ENCODE peak calls at places on chromosomes 7 and 10, in four cellular contexts. W is ascending aorta, G is astrocyte, F is right cardiac atrium. S is an unnamed sample.

GRCh38 chr10:85790155-85790789 is 576.3 kb downstream of the GRID1 start:
- DNase-seq in W (no peak), G (no peak), F (no peak), S (no peak)

GRCh38 chr7:80450621-80451308 is 61.1 kb downstream of the GNAT3 start:
- DNase-seq in W (no peak), G (peak; percentile 67), F (no peak), S (no peak)

GRCh38 chr10:113309791-113310190 is 243.1 kb upstream of the HABP2 start:
- DNase-seq in W (no peak), G (no peak), F (no peak), S (no peak)

GRCh38 chr7:74452748-74453320 is 872 bp upstream of the GTF2IRD1 start:
- DNase-seq in W (peak; percentile 65), G (peak; percentile 22), F (peak; percentile 67), S (no peak)

GRCh38 chr10:115125505-115125904 is 32.3 kb downstream of the ATRNL1 start:
- DNase-seq in W (no peak), G (no peak), F (no peak), S (no peak)

GRCh38 chr7:145692237-145692950 is 424.2 kb upstream of the CNTNAP2 start:
- DNase-seq in W (no peak), G (no peak), F (peak; percentile 85), S (no peak)

GRCh38 chr7:137851361-137851945 is 4.7 kb upstream of the DGKI start:
- DNase-seq in W (no peak), G (peak; percentile 41), F (no peak), S (no peak)

GRCh38 chr10:77283326-77283725 is 354.3 kb downstream of the KCNMA1 start:
- DNase-seq in W (no peak), G (no peak), F (no peak), S (no peak)

GRCh38 chr10:91593366-91593765 is 39.5 kb downstream of the PPP1R3C start:
- DNase-seq in W (no peak), G (no peak), F (no peak), S (no peak)

GRCh38 chr7:1749864-1750466 is 79.9 kb downstream of the ELFN1 start:
- DNase-seq in W (no peak), G (no peak), F (peak; percentile 82), S (no peak)

GRCh38 chr7:24924375-24924774 is 55.6 kb downstream of the OSBPL3 start:
- DNase-seq in W (no peak), G (no peak), F (no peak), S (no peak)

GRCh38 chr10:89392974-89393373 is 551 bp downstream of the IFIT1 start:
- DNase-seq in W (no peak), G (peak; percentile 87), F (no peak), S (no peak)

GRCh38 chr7:96277921-96278320 is 44.0 kb downstream of the SLC25A13 start:
- DNase-seq in W (no peak), G (no peak), F (no peak), S (no peak)

GRCh38 chr7:82559203-82559805 is 115.7 kb upstream of the CACNA2D1 start:
- DNase-seq in W (no peak), G (no peak), F (no peak), S (no peak)

GRCh38 chr7:84123903-84124573 is 70.6 kb downstream of the SEMA3A start:
- DNase-seq in W (no peak), G (peak; percentile 81), F (no peak), S (no peak)

GRCh38 chr7:20343954-20344353 is 13.3 kb downstream of the ITGB8 start:
- DNase-seq in W (no peak), G (no peak), F (no peak), S (no peak)

GRCh38 chr7:128364166-128364565 is 2.7 kb upstream of the PRRT4 start:
- DNase-seq in W (peak; percentile 34), G (no peak), F (no peak), S (no peak)

GRCh38 chr10:86753638-86754434 is 2.6 kb upstream of the BMPR1A start:
- DNase-seq in W (no peak), G (no peak), F (no peak), S (no peak)

GRCh38 chr7:92417913-92418312 is 29.4 kb upstream of the GATAD1 start:
- DNase-seq in W (no peak), G (no peak), F (no peak), S (no peak)

GRCh38 chr10:114017266-114017665 is 26.4 kb upstream of the ADRB1 start:
- DNase-seq in W (no peak), G (no peak), F (no peak), S (no peak)

GRCh38 chr7:10790910-10791309 is 182.8 kb upstream of the PHF14 start:
- DNase-seq in W (no peak), G (no peak), F (no peak), S (no peak)

GRCh38 chr7:9945882-9946281 is 1027.8 kb upstream of the PHF14 start:
- DNase-seq in W (no peak), G (peak; percentile 19), F (no peak), S (no peak)

GRCh38 chr10:69224862-69225657 is 4.9 kb downstream of the HKDC1 start:
- DNase-seq in W (no peak), G (no peak), F (no peak), S (no peak)
- H3K4me1 ChIP-seq in W (no peaks in the 10 kb centered on the region), G (peaks cover 5% of the 10 kb centered on the region), F (no peaks in the 10 kb centered on the region), S (peaks cover 26% of the 10 kb centered on the region)

DNA sequence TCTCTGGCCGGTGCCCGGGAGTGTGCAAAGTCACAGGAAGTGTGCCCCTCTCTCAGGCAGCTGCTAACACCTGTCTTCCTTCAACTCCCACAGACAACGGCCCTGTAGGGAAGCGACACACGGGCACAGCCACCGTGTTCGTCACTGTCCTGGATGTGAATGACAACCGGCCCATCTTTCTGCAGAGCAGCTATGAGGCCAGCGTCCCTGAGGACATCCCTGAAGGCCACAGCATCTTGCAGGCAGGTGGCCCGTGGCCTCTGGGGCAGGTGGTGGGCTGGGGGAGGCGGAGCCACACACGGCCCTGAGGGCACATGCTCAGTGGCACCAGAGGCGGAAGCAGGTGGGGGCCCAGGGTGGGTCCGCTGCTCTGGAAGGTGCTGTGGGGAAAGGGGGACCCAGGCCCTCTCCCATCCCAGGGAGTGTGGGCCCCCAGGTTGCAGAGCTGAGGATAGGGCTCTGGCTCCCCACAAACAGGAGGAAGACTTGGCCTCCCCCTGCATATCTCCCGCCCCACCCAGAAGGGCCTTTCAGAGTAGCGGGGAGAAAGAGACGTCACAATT is 6.9 kb downstream of the C10orf105 start:
- DNase-seq in W (no peak), G (no peak), F (no peak), S (no peak)
- H3K4me1 ChIP-seq in W (peaks cover 22% of the 10 kb centered on the region), G (peaks cover 7% of the 10 kb centered on the region), F (peaks cover 24% of the 10 kb centered on the region), S (peaks cover 57% of the 10 kb centered on the region)

GRCh38 chr10:51246156-51246555 is 171.9 kb downstream of the PRKG1 start:
- DNase-seq in W (no peak), G (peak; percentile 6), F (peak; percentile 26), S (no peak)
- H3K4me1 ChIP-seq in W (peaks cover 3% of the 10 kb centered on the region), G (peaks cover 6% of the 10 kb centered on the region), F (peaks cover 2% of the 10 kb centered on the region), S (peaks cover 2% of the 10 kb centered on the region)

GRCh38 chr10:79178070-79178576 is 109.4 kb downstream of the ZMIZ1 start:
- DNase-seq in W (no peak), G (no peak), F (peak; percentile 34), S (no peak)
- H3K4me1 ChIP-seq in W (peaks cover 24% of the 10 kb centered on the region), G (peaks cover 74% of the 10 kb centered on the region), F (peaks cover 66% of the 10 kb centered on the region), S (peaks cover 87% of the 10 kb centered on the region)

DNA sequence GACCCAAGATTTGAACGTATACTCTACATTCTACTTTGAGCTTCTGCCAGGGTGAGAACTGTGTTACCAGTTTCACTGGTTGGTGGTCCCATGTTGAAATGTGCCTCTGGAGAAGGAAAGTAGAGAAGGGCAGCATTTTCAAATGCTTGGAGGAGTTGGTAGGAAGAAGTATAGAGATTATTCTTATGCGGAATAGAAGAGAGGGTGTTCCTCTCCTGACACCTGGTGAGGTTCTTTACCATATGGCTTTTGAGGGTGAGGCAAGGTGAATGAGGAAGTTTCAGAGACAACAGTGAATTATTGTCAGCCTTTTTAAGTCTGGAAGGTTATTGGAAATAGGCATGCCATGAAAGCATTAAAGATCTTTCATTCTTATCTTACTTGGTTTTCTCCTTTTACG is 34.3 kb downstream of the R3HCC1L start:
- DNase-seq in W (no peak), G (no peak), F (no peak), S (no peak)
- H3K4me1 ChIP-seq in W (peaks cover 6% of the 10 kb centered on the region), G (no peaks in the 10 kb centered on the region), F (peaks cover 5% of the 10 kb centered on the region), S (peaks cover 19% of the 10 kb centered on the region)

DNA sequence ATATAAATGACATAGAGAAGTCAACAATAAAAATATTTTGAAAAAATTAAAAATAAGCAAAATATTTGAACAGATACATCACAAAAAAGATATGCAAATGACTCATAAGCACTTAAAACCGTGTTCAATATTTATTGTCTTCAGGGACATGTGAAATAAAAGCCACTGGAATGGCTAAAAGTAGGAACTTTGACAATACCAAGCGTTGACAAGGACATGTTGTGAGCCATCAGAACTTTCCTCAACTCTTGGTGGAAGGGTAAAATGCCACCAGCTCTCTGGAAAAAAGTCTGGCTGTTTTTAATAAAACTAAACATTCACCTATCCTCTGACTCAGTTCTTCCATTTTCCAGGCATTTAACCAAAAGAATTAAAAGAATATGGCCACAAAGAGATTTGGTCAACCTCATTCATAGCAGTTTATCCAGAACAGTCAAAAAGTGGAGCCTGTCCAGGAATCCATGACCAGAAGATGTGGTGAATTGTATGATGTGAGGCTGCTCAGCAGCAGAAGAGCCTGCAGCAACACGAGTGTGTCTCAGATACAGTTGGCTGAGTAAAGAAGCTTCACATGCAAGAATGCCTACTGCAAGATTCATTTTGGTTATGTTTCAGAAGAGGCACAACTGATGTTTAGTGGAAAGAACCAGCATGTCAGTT is 7.1 kb upstream of the KLF6 start:
- DNase-seq in W (no peak), G (peak; percentile 94), F (no peak), S (no peak)
- H3K4me1 ChIP-seq in W (no peaks in the 10 kb centered on the region), G (no peaks in the 10 kb centered on the region), F (no peaks in the 10 kb centered on the region), S (no peaks in the 10 kb centered on the region)

S was measured in suprapubic skin.